ENCODE peak calls at places on chromosomes 5 and 9, in nine cellular contexts. One of them, this sample, is unnamed.

GRCh38 chr5:113050606-113051391 is 74.2 kb downstream of the DCP2 start:
- DNase-seq in natural killer cell: no peak
- DNase-seq in A673: no peak
- DNase-seq in A549: no peak
- DNase-seq in fibroblast of lung: peak; percentile 65
- DNase-seq in astrocyte: peak; percentile 88
- DNase-seq in PC-9: no peak
- DNase-seq in cardiac muscle cell: no peak
- DNase-seq in epithelial cell of esophagus: peak; percentile 83
- DNase-seq in this sample: peak; percentile 74

GRCh38 chr9:138006576-138007233 is 129.1 kb downstream of the CACNA1B start:
- DNase-seq in A673: no peak
- DNase-seq in astrocyte: no peak
- DNase-seq in epithelial cell of esophagus: no peak
- DNase-seq in cardiac muscle cell: no peak
- DNase-seq in PC-9: no peak
- DNase-seq in A549: no peak
- DNase-seq in natural killer cell: peak; percentile 11
- DNase-seq in fibroblast of lung: no peak
- DNase-seq in this sample: no peak

GRCh38 chr9:108467653-108468324 is 388.0 kb downstream of the ACTL7B start:
- DNase-seq in epithelial cell of esophagus: no peak
- DNase-seq in astrocyte: peak; percentile 50
- DNase-seq in natural killer cell: no peak
- DNase-seq in PC-9: no peak
- DNase-seq in cardiac muscle cell: no peak
- DNase-seq in fibroblast of lung: peak; percentile 36
- DNase-seq in A673: no peak
- DNase-seq in A549: no peak
- DNase-seq in this sample: no peak

GRCh38 chr9:120941046-120941770 is 14.6 kb upstream of the TRAF1 start:
- DNase-seq in PC-9: no peak
- DNase-seq in natural killer cell: no peak
- DNase-seq in fibroblast of lung: no peak
- DNase-seq in cardiac muscle cell: no peak
- DNase-seq in A673: no peak
- DNase-seq in epithelial cell of esophagus: peak; percentile 82
- DNase-seq in A549: no peak
- DNase-seq in astrocyte: peak; percentile 36
- DNase-seq in this sample: peak; percentile 78

GRCh38 chr9:92438900-92439526 is 14.7 kb upstream of the OMD start:
- DNase-seq in fibroblast of lung: peak; percentile 71
- DNase-seq in A549: no peak
- DNase-seq in A673: peak; percentile 29
- DNase-seq in astrocyte: no peak
- DNase-seq in epithelial cell of esophagus: peak; percentile 4
- DNase-seq in PC-9: no peak
- DNase-seq in cardiac muscle cell: no peak
- DNase-seq in natural killer cell: no peak
- DNase-seq in this sample: no peak

GRCh38 chr5:108345541-108346171 is 36.2 kb downstream of the FBXL17 start:
- DNase-seq in PC-9: peak; percentile 51
- DNase-seq in A673: peak; percentile 69
- DNase-seq in astrocyte: peak; percentile 24
- DNase-seq in fibroblast of lung: peak; percentile 75
- DNase-seq in A549: peak; percentile 2
- DNase-seq in cardiac muscle cell: peak; percentile 51
- DNase-seq in epithelial cell of esophagus: peak; percentile 63
- DNase-seq in natural killer cell: no peak
- DNase-seq in this sample: peak; percentile 11

GRCh38 chr5:132499440-132500243 is 9.1 kb upstream of the IRF1 start:
- DNase-seq in natural killer cell: no peak
- DNase-seq in A549: no peak
- DNase-seq in PC-9: peak; percentile 90
- DNase-seq in epithelial cell of esophagus: no peak
- DNase-seq in fibroblast of lung: no peak
- DNase-seq in A673: no peak
- DNase-seq in cardiac muscle cell: no peak
- DNase-seq in astrocyte: no peak
- DNase-seq in this sample: no peak

GRCh38 chr5:117982691-117983090 is 1005.7 kb downstream of the DTWD2 start:
- DNase-seq in A549: no peak
- DNase-seq in cardiac muscle cell: no peak
- DNase-seq in natural killer cell: no peak
- DNase-seq in A673: no peak
- DNase-seq in epithelial cell of esophagus: no peak
- DNase-seq in astrocyte: no peak
- DNase-seq in PC-9: no peak
- DNase-seq in fibroblast of lung: no peak
- DNase-seq in this sample: no peak

GRCh38 chr9:115525438-115526058 is 407.6 kb upstream of the TNC start:
- DNase-seq in PC-9: no peak
- DNase-seq in fibroblast of lung: no peak
- DNase-seq in cardiac muscle cell: no peak
- DNase-seq in natural killer cell: no peak
- DNase-seq in A549: no peak
- DNase-seq in A673: no peak
- DNase-seq in epithelial cell of esophagus: peak; percentile 14
- DNase-seq in astrocyte: no peak
- DNase-seq in this sample: no peak

GRCh38 chr9:127130661-127131538 is 8.5 kb upstream of the ANGPTL2 start:
- DNase-seq in cardiac muscle cell: no peak
- DNase-seq in A673: no peak
- DNase-seq in PC-9: peak; percentile 83
- DNase-seq in astrocyte: peak; percentile 97
- DNase-seq in fibroblast of lung: peak; percentile 94
- DNase-seq in A549: no peak
- DNase-seq in natural killer cell: no peak
- DNase-seq in epithelial cell of esophagus: peak; percentile 96
- DNase-seq in this sample: peak; percentile 67

GRCh38 chr5:176653401-176653800 is 6.1 kb downstream of the TSPAN17 start:
- DNase-seq in A673: no peak
- DNase-seq in epithelial cell of esophagus: peak; percentile 65
- DNase-seq in A549: no peak
- DNase-seq in PC-9: no peak
- DNase-seq in cardiac muscle cell: no peak
- DNase-seq in fibroblast of lung: no peak
- DNase-seq in astrocyte: no peak
- DNase-seq in natural killer cell: peak; percentile 47
- DNase-seq in this sample: no peak

GRCh38 chr9:36937951-36938350 is 96.1 kb downstream of the PAX5 start:
- DNase-seq in A673: no peak
- DNase-seq in natural killer cell: no peak
- DNase-seq in PC-9: no peak
- DNase-seq in cardiac muscle cell: no peak
- DNase-seq in astrocyte: no peak
- DNase-seq in A549: no peak
- DNase-seq in epithelial cell of esophagus: no peak
- DNase-seq in fibroblast of lung: no peak
- DNase-seq in this sample: no peak

GRCh38 chr9:36936498-36936831 is 97.6 kb downstream of the PAX5 start:
- DNase-seq in astrocyte: no peak
- DNase-seq in A549: no peak
- DNase-seq in A673: no peak
- DNase-seq in fibroblast of lung: no peak
- DNase-seq in epithelial cell of esophagus: peak; percentile 21
- DNase-seq in cardiac muscle cell: no peak
- DNase-seq in natural killer cell: no peak
- DNase-seq in PC-9: peak; percentile 40
- DNase-seq in this sample: peak; percentile 56

GRCh38 chr9:36935768-36936497 is 98.1 kb downstream of the PAX5 start:
- DNase-seq in A673: no peak
- DNase-seq in PC-9: no peak
- DNase-seq in cardiac muscle cell: no peak
- DNase-seq in epithelial cell of esophagus: peak; percentile 26
- DNase-seq in A549: no peak
- DNase-seq in fibroblast of lung: no peak
- DNase-seq in natural killer cell: no peak
- DNase-seq in astrocyte: no peak
- DNase-seq in this sample: no peak

GRCh38 chr9:36939214-36939613 is 94.9 kb downstream of the PAX5 start:
- DNase-seq in natural killer cell: no peak
- DNase-seq in fibroblast of lung: no peak
- DNase-seq in PC-9: no peak
- DNase-seq in cardiac muscle cell: no peak
- DNase-seq in astrocyte: no peak
- DNase-seq in epithelial cell of esophagus: no peak
- DNase-seq in A673: no peak
- DNase-seq in A549: no peak
- DNase-seq in this sample: no peak

GRCh38 chr9:36937346-36937745 is 96.7 kb downstream of the PAX5 start:
- DNase-seq in natural killer cell: no peak
- DNase-seq in fibroblast of lung: no peak
- DNase-seq in cardiac muscle cell: no peak
- DNase-seq in A673: no peak
- DNase-seq in astrocyte: no peak
- DNase-seq in epithelial cell of esophagus: no peak
- DNase-seq in PC-9: no peak
- DNase-seq in A549: no peak
- DNase-seq in this sample: no peak
- TF ChIP-seq CTCF in natural killer cell: no peak
- TF ChIP-seq CTCF in fibroblast of lung: no peak
- TF ChIP-seq CTCF in cardiac muscle cell: no peak
- TF ChIP-seq CTCF in A673: no peak
- TF ChIP-seq CTCF in astrocyte: no peak
- TF ChIP-seq CTCF in epithelial cell of esophagus: no peak
- TF ChIP-seq CTCF in PC-9: no peak
- TF ChIP-seq CTCF in A549: no peak
- TF ChIP-seq CTCF in this sample: no peak

GRCh38 chr5:136075339-136075885 is 46.6 kb downstream of the TGFBI start:
- DNase-seq in A549: no peak
- DNase-seq in natural killer cell: no peak
- DNase-seq in cardiac muscle cell: no peak
- DNase-seq in astrocyte: no peak
- DNase-seq in A673: no peak
- DNase-seq in fibroblast of lung: no peak
- DNase-seq in epithelial cell of esophagus: no peak
- DNase-seq in PC-9: no peak
- DNase-seq in this sample: no peak
- TF ChIP-seq CTCF in A549: no peak
- TF ChIP-seq CTCF in natural killer cell: no peak
- TF ChIP-seq CTCF in cardiac muscle cell: no peak
- TF ChIP-seq CTCF in astrocyte: no peak
- TF ChIP-seq CTCF in A673: no peak
- TF ChIP-seq CTCF in fibroblast of lung: no peak
- TF ChIP-seq CTCF in epithelial cell of esophagus: no peak
- TF ChIP-seq CTCF in PC-9: no peak
- TF ChIP-seq CTCF in this sample: no peak

GRCh38 chr5:68227532-68228160 is 12.1 kb downstream of the PIK3R1 start:
- DNase-seq in natural killer cell: no peak
- DNase-seq in A673: no peak
- DNase-seq in epithelial cell of esophagus: no peak
- DNase-seq in astrocyte: no peak
- DNase-seq in PC-9: no peak
- DNase-seq in cardiac muscle cell: no peak
- DNase-seq in A549: no peak
- DNase-seq in fibroblast of lung: no peak
- DNase-seq in this sample: no peak

GRCh38 chr5:68230285-68230684 is 14.7 kb downstream of the PIK3R1 start:
- DNase-seq in natural killer cell: no peak
- DNase-seq in astrocyte: no peak
- DNase-seq in epithelial cell of esophagus: no peak
- DNase-seq in cardiac muscle cell: no peak
- DNase-seq in A549: no peak
- DNase-seq in fibroblast of lung: no peak
- DNase-seq in PC-9: no peak
- DNase-seq in A673: no peak
- DNase-seq in this sample: no peak

GRCh38 chr5:68226564-68227073 is 11.1 kb downstream of the PIK3R1 start:
- DNase-seq in astrocyte: no peak
- DNase-seq in A673: no peak
- DNase-seq in A549: no peak
- DNase-seq in fibroblast of lung: no peak
- DNase-seq in natural killer cell: no peak
- DNase-seq in cardiac muscle cell: no peak
- DNase-seq in PC-9: no peak
- DNase-seq in epithelial cell of esophagus: no peak
- DNase-seq in this sample: no peak

GRCh38 chr5:68231414-68232076 is 16.0 kb downstream of the PIK3R1 start:
- DNase-seq in A549: no peak
- DNase-seq in fibroblast of lung: no peak
- DNase-seq in PC-9: no peak
- DNase-seq in epithelial cell of esophagus: no peak
- DNase-seq in cardiac muscle cell: no peak
- DNase-seq in A673: no peak
- DNase-seq in natural killer cell: no peak
- DNase-seq in astrocyte: no peak
- DNase-seq in this sample: no peak

DNA sequence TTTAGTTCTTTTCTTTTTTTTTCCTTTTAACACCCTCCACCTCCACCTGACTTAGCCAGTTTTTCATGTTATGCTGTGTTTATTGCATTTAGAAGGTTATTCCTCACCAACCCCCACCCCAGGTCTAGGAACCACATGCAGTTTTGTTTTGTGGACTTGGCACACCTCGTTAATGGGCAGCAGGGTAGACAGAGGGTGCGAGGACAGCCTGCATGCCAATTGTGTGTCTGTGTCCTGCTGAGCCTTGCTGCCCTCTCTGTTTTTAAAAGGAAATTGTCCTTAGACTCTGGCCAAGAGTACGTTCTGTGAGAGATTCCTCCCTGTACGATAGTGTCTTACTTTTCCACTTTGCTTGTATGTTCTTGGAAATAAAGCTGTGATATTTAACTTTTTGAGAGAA is 13.9 kb downstream of the PIK3R1 start:
- DNase-seq in A673: no peak
- DNase-seq in A549: no peak
- DNase-seq in astrocyte: no peak
- DNase-seq in natural killer cell: no peak
- DNase-seq in epithelial cell of esophagus: no peak
- DNase-seq in fibroblast of lung: no peak
- DNase-seq in cardiac muscle cell: no peak
- DNase-seq in PC-9: no peak
- DNase-seq in this sample: no peak
- TF ChIP-seq CTCF in A673: no peak
- TF ChIP-seq CTCF in A549: no peak
- TF ChIP-seq CTCF in astrocyte: no peak
- TF ChIP-seq CTCF in natural killer cell: no peak
- TF ChIP-seq CTCF in epithelial cell of esophagus: no peak
- TF ChIP-seq CTCF in fibroblast of lung: no peak
- TF ChIP-seq CTCF in cardiac muscle cell: no peak
- TF ChIP-seq CTCF in PC-9: no peak
- TF ChIP-seq CTCF in this sample: no peak

GRCh38 chr5:157823655-157824054 is 35.3 kb downstream of the CLINT1 start:
- DNase-seq in cardiac muscle cell: no peak
- DNase-seq in PC-9: no peak
- DNase-seq in natural killer cell: no peak
- DNase-seq in epithelial cell of esophagus: no peak
- DNase-seq in astrocyte: no peak
- DNase-seq in A549: no peak
- DNase-seq in fibroblast of lung: no peak
- DNase-seq in A673: no peak
- DNase-seq in this sample: no peak

GRCh38 chr5:157827429-157827828 is 31.5 kb downstream of the CLINT1 start:
- DNase-seq in epithelial cell of esophagus: no peak
- DNase-seq in PC-9: no peak
- DNase-seq in A549: no peak
- DNase-seq in astrocyte: peak; percentile 39
- DNase-seq in natural killer cell: no peak
- DNase-seq in cardiac muscle cell: no peak
- DNase-seq in fibroblast of lung: peak; percentile 56
- DNase-seq in A673: no peak
- DNase-seq in this sample: no peak

GRCh38 chr5:157828031-157828948 is 30.7 kb downstream of the CLINT1 start:
- DNase-seq in astrocyte: peak; percentile 15
- DNase-seq in natural killer cell: no peak
- DNase-seq in A673: no peak
- DNase-seq in fibroblast of lung: peak; percentile 14
- DNase-seq in cardiac muscle cell: peak; percentile 3
- DNase-seq in epithelial cell of esophagus: no peak
- DNase-seq in PC-9: no peak
- DNase-seq in A549: no peak
- DNase-seq in this sample: no peak

GRCh38 chr5:157828949-157829639 is 29.9 kb downstream of the CLINT1 start:
- DNase-seq in astrocyte: no peak
- DNase-seq in cardiac muscle cell: no peak
- DNase-seq in PC-9: no peak
- DNase-seq in fibroblast of lung: no peak
- DNase-seq in A673: peak; percentile 16
- DNase-seq in epithelial cell of esophagus: peak; percentile 26
- DNase-seq in A549: peak; percentile 13
- DNase-seq in natural killer cell: no peak
- DNase-seq in this sample: peak; percentile 7
- TF ChIP-seq CTCF in astrocyte: peak; percentile 22
- TF ChIP-seq CTCF in cardiac muscle cell: peak; percentile 28
- TF ChIP-seq CTCF in PC-9: peak; percentile 45
- TF ChIP-seq CTCF in fibroblast of lung: no peak
- TF ChIP-seq CTCF in A673: peak; percentile 53
- TF ChIP-seq CTCF in epithelial cell of esophagus: peak; percentile 40
- TF ChIP-seq CTCF in A549: peak; percentile 11
- TF ChIP-seq CTCF in natural killer cell: no peak
- TF ChIP-seq CTCF in this sample: peak; percentile 62

This sample was measured in foreskin keratinocyte.